ENCODE peak calls at places on chromosomes 4 and X, in four cellular contexts. K, U, M and G are unnamed samples. For H3K27me3, the result is how much of the 10 kb centered on the place peaks cover.

GRCh38 chr4:112967109-112967508 is 82.3 kb upstream of the ANK2 start:
- DNase-seq in K (no peak), U (no peak), M (no peak), G (no peak)

GRCh38 chr4:146124023-146124680 is 51.4 kb upstream of the LSM6 start:
- DNase-seq in K (no peak), U (peak), M (no peak), G (no peak)

GRCh38 chr4:40579983-40580382 is 49.7 kb downstream of the RBM47 start:
- DNase-seq in K (no peak), U (no peak), M (no peak), G (no peak)

GRCh38 chr4:136831553-136831952 is 700.7 kb downstream of the PCDH18 start:
- DNase-seq in K (no peak), U (peak), M (no peak), G (no peak)

GRCh38 chr4:94669672-94670664 is 87.8 kb upstream of the BMPR1B start:
- DNase-seq in K (no peak), U (no peak), M (no peak), G (no peak)

GRCh38 chr4:570754-571153 is 5.3 kb downstream of the TMEM271 start:
- DNase-seq in K (no peak), U (no peak), M (no peak), G (no peak)

GRCh38 chr4:123699823-123700822 is 303.5 kb downstream of the SPRY1 start:
- DNase-seq in K (no peak), U (no peak), M (peak), G (no peak)

GRCh38 chr4:93228021-93228420 is 600.5 kb upstream of the ATOH1 start:
- DNase-seq in K (no peak), U (no peak), M (no peak), G (no peak)

GRCh38 chr4:123547167-123547817 is 150.7 kb downstream of the SPRY1 start:
- DNase-seq in K (no peak), U (peak), M (no peak), G (no peak)

GRCh38 chr4:123127865-123128264 is 205.5 kb upstream of the NUDT6 start:
- DNase-seq in K (no peak), U (no peak), M (no peak), G (no peak)

GRCh38 chr4:173013232-173013932 is 155.2 kb upstream of the GALNT7 start:
- DNase-seq in K (peak), U (peak), M (no peak), G (no peak)

GRCh38 chr4:96354036-96354712 is 514.3 kb downstream of the PDHA2 start:
- DNase-seq in K (no peak), U (no peak), M (no peak), G (no peak)

GRCh38 chr4:105923507-105924238 is 28.4 kb downstream of the NPNT start:
- DNase-seq in K (no peak), U (no peak), M (peak), G (no peak)

GRCh38 chrX:70026851-70027200 is 22.9 kb downstream of the AWAT2 start:
- DNase-seq in K (no peak), U (no peak), M (no peak), G (no peak)

GRCh38 chr4:82372502-82372873 is 1.3 kb downstream of the HNRNPD start:
- DNase-seq in K (no peak), U (peak), M (peak), G (no peak)

GRCh38 chr4:137968956-137969709 is 273.0 kb downstream of the SLC7A11 start:
- DNase-seq in K (no peak), U (peak), M (no peak), G (no peak)

GRCh38 chr4:152690706-152691651 is 11.2 kb upstream of the TMEM154 start:
- DNase-seq in K (no peak), U (no peak), M (no peak), G (no peak)

GRCh38 chr4:114005569-114006442 is 26.4 kb upstream of the ARSJ start:
- DNase-seq in K (no peak), U (no peak), M (no peak), G (no peak)

GRCh38 chr4:80459918-80460473 is 124.5 kb downstream of the CFAP299 start:
- DNase-seq in K (no peak), U (no peak), M (no peak), G (no peak)

GRCh38 chr4:90127706-90128345 is 632 bp downstream of the CCSER1 start:
- DNase-seq in K (peak), U (no peak), M (peak), G (no peak)

GRCh38 chr4:139704915-139705485 is 39.4 kb downstream of the MGST2 start:
- DNase-seq in K (no peak), U (no peak), M (no peak), G (no peak)

GRCh38 chrX:138847930-138848329 is 136.4 kb upstream of the FGF13 start:
- DNase-seq in K (no peak), U (no peak), M (no peak), G (no peak)

GRCh38 chrX:1361275-1361674 is 24.7 kb downstream of the IL3RA start:
- DNase-seq in K (no peak), U (peak), M (no peak), G (no peak)

DNA sequence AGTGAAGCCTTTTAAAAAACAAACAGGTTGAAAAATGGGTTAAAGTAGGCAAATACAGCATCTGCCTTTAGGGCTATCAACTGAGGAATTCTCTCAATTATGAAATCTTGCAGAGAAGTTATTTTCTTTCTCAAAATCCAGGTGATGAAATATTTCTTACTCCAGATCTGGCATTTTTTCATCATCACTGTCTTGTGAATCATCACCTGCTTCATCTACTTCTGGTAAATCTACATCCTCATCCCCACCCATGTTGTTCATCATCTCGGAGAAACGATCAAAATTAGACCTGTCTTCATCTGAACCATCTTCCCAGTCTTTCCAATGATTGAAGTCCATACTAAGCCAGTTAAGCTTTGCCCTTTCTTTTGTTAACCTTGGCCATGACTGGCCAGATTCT is 33.3 kb upstream of the HPF1 start:
- DNase-seq in K (no peak), U (no peak), M (no peak), G (no peak)
- H3K27me3 ChIP-seq in K (under half), U (half or more), M (under half), G (under half)

GRCh38 chrX:48831136-48831908 is 4.1 kb downstream of the PCSK1N start:
- DNase-seq in K (no peak), U (peak), M (no peak), G (no peak)

GRCh38 chrX:48829016-48829735 is 2.9 kb downstream of the ERAS start:
- DNase-seq in K (no peak), U (no peak), M (no peak), G (no peak)

GRCh38 chrX:48834383-48834709 is 1.1 kb downstream of the PCSK1N start:
- DNase-seq in K (no peak), U (no peak), M (no peak), G (no peak)

GRCh38 chrX:48833531-48834138 is 1.8 kb downstream of the PCSK1N start:
- DNase-seq in K (no peak), U (no peak), M (no peak), G (no peak)

DNA sequence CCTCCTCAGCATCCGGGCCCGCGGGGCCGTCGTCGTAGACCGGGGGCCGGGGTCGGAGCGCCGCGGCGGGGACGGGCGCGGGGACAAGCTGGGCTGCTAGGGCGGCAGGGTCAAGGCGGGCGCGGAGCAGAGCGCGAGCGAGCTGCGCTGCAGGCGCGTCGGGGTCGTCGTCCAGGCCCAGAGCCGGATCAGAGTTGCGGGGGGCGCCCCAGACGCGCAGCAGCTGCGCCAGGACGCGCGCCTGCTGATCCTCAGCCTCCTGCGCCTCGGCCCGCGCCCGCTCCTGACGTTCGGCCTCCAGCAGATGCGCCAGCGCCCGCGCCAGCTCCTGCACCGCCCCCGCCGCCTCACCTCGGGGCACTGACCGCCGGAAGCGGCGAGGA is 3.5 kb downstream of the PCSK1N start:
- DNase-seq in K (no peak), U (peak), M (no peak), G (no peak)
- H3K27me3 ChIP-seq in K (under half), U (half or more), M (under half), G (under half)

GRCh38 chrX:151712253-151712652 is 3.6 kb upstream of the FATE1 start:
- DNase-seq in K (no peak), U (no peak), M (no peak), G (no peak)
- H3K27me3 ChIP-seq in K (under half), U (under half), M (under half), G (under half)

DNA sequence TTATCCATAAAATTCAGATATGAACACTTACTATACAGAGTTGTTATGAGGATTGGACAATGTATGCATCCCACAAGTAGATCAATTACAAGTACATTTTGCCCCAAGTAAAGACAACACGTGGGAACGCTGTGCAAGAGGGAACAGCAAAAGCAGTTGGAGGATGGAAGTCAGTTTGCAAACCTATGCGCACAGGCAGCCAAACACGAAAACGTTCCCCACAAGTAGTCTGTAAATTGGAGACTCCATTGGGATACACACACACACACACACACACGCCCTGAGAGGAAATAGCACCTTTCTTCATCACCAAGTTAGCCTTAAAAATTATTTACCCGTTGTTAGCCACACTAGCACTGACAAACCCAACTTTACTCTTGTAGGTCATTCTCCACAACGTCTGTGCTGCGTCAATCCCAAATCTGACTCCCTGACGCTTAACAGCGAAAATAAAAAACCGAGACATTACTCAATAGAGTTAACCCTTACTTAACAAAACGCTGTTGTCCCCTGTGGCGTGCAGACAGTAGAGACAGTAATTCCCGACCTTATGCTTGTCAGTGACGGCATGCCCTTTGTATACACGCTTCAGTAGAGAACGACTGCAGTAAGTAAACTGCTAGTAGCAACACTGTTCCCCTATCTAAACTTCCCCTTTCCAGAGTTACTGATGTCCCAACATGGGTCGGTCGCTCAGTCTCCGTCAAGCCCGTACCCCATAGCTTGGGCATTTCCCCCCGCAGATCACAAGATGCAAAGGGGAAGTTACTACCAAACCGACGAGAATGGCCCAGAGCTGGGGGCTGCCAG is 728 bp downstream of the MANBA start:
- DNase-seq in K (peak), U (peak), M (no peak), G (no peak)
- H3K27me3 ChIP-seq in K (under half), U (under half), M (under half), G (under half)

GRCh38 chrX:72301781-72302180 is 3.9 kb downstream of the CITED1 start:
- DNase-seq in K (no peak), U (no peak), M (no peak), G (peak)

GRCh38 chrX:72296991-72297390 is 8.7 kb downstream of the CITED1 start:
- DNase-seq in K (no peak), U (no peak), M (no peak), G (no peak)

GRCh38 chrX:72299891-72300630 is 5.7 kb downstream of the CITED1 start:
- DNase-seq in K (no peak), U (no peak), M (no peak), G (no peak)

GRCh38 chrX:72295745-72296144 is 10.0 kb downstream of the CITED1 start:
- DNase-seq in K (no peak), U (no peak), M (no peak), G (peak)

DNA sequence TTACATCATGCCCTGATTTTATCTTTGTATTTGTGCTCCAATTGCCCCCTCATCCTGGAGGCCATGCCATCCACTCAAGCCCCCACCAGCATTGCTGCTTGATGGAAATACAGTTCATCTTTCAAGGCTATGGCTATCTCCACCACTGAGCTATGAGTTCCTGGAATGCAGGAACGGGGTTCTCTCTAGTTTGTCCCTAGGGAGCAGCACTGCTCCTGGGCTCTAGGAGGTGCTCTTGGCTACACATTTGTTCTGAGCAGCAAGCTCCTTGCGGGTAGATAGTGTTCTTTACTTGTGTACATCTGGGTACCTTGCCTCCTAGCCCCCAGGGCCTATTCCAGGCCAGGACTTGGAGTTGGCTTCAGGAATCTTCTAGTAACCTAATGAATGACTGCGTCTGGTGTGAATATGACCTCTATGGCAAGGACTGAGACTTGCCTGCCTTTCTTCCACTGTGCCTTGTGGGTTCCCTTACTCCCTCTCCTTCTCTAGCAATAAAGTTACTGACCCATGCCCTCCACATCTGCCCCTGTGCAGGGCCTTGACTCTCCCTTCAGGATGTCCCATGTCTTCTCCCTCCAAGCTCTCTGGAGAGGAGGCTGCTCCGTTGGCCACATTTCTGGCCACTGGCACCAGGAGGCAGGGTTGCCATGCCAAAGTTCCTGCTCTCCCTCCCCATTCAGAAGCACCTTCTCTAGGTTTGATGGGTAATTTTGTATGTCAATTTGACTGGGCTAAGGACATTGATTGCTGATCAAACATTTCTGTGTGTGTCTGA is 7.6 kb downstream of the CITED1 start:
- DNase-seq in K (no peak), U (peak), M (no peak), G (peak)
- H3K27me3 ChIP-seq in K (under half), U (under half), M (under half), G (under half)

GRCh38 chr4:87974856-87975462 is 555 bp upstream of the SPP1 start:
- DNase-seq in K (no peak), U (peak), M (no peak), G (no peak)
- H3K27me3 ChIP-seq in K (under half), U (under half), M (under half), G (under half)

GRCh38 chr4:61201562-61202099 is 1.5 kb downstream of the ADGRL3 start:
- DNase-seq in K (no peak), U (peak), M (peak), G (no peak)
- H3K27me3 ChIP-seq in K (under half), U (under half), M (under half), G (under half)